ENCODE peak calls at places on chromosomes 5 and 9, in six cellular contexts. One of them, this sample, is unnamed.

GRCh38 chr5:160020969-160021368 is 12.0 kb downstream of the TTC1 start:
- DNase-seq in Caco-2: no peak
- DNase-seq in stimulated activated CD4-positive, alpha-beta T cell treated with anti-CD3 and anti-CD28 coated beads, TNF-alpha, amount 100 ng/mL, for 1 hour: no peak
- DNase-seq in hepatic stellate cell: no peak
- DNase-seq in COR-L47: no peak
- DNase-seq in GM12878: no peak
- DNase-seq in this sample: no peak

GRCh38 chr5:144864113-144864512 is 693.4 kb downstream of the KCTD16 start:
- DNase-seq in Caco-2: no peak
- DNase-seq in stimulated activated CD4-positive, alpha-beta T cell treated with anti-CD3 and anti-CD28 coated beads, TNF-alpha, amount 100 ng/mL, for 1 hour: no peak
- DNase-seq in hepatic stellate cell: no peak
- DNase-seq in COR-L47: peak
- DNase-seq in GM12878: no peak
- DNase-seq in this sample: no peak

GRCh38 chr9:135916998-135917397 is 9.7 kb upstream of the CAMSAP1 start:
- DNase-seq in Caco-2: no peak
- DNase-seq in stimulated activated CD4-positive, alpha-beta T cell treated with anti-CD3 and anti-CD28 coated beads, TNF-alpha, amount 100 ng/mL, for 1 hour: no peak
- DNase-seq in hepatic stellate cell: no peak
- DNase-seq in COR-L47: no peak
- DNase-seq in GM12878: no peak
- DNase-seq in this sample: no peak

GRCh38 chr5:93151896-93152295 is 429.1 kb downstream of the NR2F1-AS1 start:
- DNase-seq in Caco-2: no peak
- DNase-seq in stimulated activated CD4-positive, alpha-beta T cell treated with anti-CD3 and anti-CD28 coated beads, TNF-alpha, amount 100 ng/mL, for 1 hour: no peak
- DNase-seq in hepatic stellate cell: no peak
- DNase-seq in COR-L47: no peak
- DNase-seq in GM12878: no peak
- DNase-seq in this sample: no peak

GRCh38 chr9:93354451-93354850 is 97.0 kb upstream of the FAM120A start:
- DNase-seq in Caco-2: no peak
- DNase-seq in stimulated activated CD4-positive, alpha-beta T cell treated with anti-CD3 and anti-CD28 coated beads, TNF-alpha, amount 100 ng/mL, for 1 hour: no peak
- DNase-seq in hepatic stellate cell: no peak
- DNase-seq in COR-L47: no peak
- DNase-seq in GM12878: no peak
- DNase-seq in this sample: no peak

GRCh38 chr5:74123928-74124327 is 497.9 kb downstream of the ARHGEF28 start:
- DNase-seq in Caco-2: no peak
- DNase-seq in stimulated activated CD4-positive, alpha-beta T cell treated with anti-CD3 and anti-CD28 coated beads, TNF-alpha, amount 100 ng/mL, for 1 hour: no peak
- DNase-seq in hepatic stellate cell: no peak
- DNase-seq in COR-L47: peak
- DNase-seq in GM12878: no peak
- DNase-seq in this sample: no peak

GRCh38 chr9:120619751-120620655 is 40.0 kb upstream of the CDK5RAP2 start:
- DNase-seq in Caco-2: peak
- DNase-seq in stimulated activated CD4-positive, alpha-beta T cell treated with anti-CD3 and anti-CD28 coated beads, TNF-alpha, amount 100 ng/mL, for 1 hour: no peak
- DNase-seq in hepatic stellate cell: peak
- DNase-seq in COR-L47: peak
- DNase-seq in GM12878: peak
- DNase-seq in this sample: no peak

GRCh38 chr5:38751103-38751502 is 94.7 kb upstream of the OSMR start:
- DNase-seq in Caco-2: no peak
- DNase-seq in stimulated activated CD4-positive, alpha-beta T cell treated with anti-CD3 and anti-CD28 coated beads, TNF-alpha, amount 100 ng/mL, for 1 hour: no peak
- DNase-seq in hepatic stellate cell: no peak
- DNase-seq in COR-L47: no peak
- DNase-seq in GM12878: no peak
- DNase-seq in this sample: no peak

GRCh38 chr5:154058055-154059038 is 19.6 kb downstream of the MFAP3 start:
- DNase-seq in Caco-2: no peak
- DNase-seq in stimulated activated CD4-positive, alpha-beta T cell treated with anti-CD3 and anti-CD28 coated beads, TNF-alpha, amount 100 ng/mL, for 1 hour: no peak
- DNase-seq in hepatic stellate cell: no peak
- DNase-seq in COR-L47: no peak
- DNase-seq in GM12878: peak
- DNase-seq in this sample: no peak

GRCh38 chr5:112210430-112211005 is 208.6 kb downstream of the EPB41L4A start:
- DNase-seq in Caco-2: peak
- DNase-seq in stimulated activated CD4-positive, alpha-beta T cell treated with anti-CD3 and anti-CD28 coated beads, TNF-alpha, amount 100 ng/mL, for 1 hour: no peak
- DNase-seq in hepatic stellate cell: no peak
- DNase-seq in COR-L47: peak
- DNase-seq in GM12878: no peak
- DNase-seq in this sample: no peak

GRCh38 chr9:133257398-133258053 is 17.5 kb downstream of the ABO start:
- DNase-seq in Caco-2: no peak
- DNase-seq in stimulated activated CD4-positive, alpha-beta T cell treated with anti-CD3 and anti-CD28 coated beads, TNF-alpha, amount 100 ng/mL, for 1 hour: no peak
- DNase-seq in hepatic stellate cell: no peak
- DNase-seq in COR-L47: no peak
- DNase-seq in GM12878: no peak
- DNase-seq in this sample: no peak

GRCh38 chr9:4417578-4418325 is 72.5 kb upstream of the SLC1A1 start:
- DNase-seq in Caco-2: no peak
- DNase-seq in stimulated activated CD4-positive, alpha-beta T cell treated with anti-CD3 and anti-CD28 coated beads, TNF-alpha, amount 100 ng/mL, for 1 hour: no peak
- DNase-seq in hepatic stellate cell: no peak
- DNase-seq in COR-L47: no peak
- DNase-seq in GM12878: no peak
- DNase-seq in this sample: no peak

GRCh38 chr5:125257057-125257970 is 510.9 kb upstream of the ZNF608 start:
- DNase-seq in Caco-2: no peak
- DNase-seq in stimulated activated CD4-positive, alpha-beta T cell treated with anti-CD3 and anti-CD28 coated beads, TNF-alpha, amount 100 ng/mL, for 1 hour: no peak
- DNase-seq in hepatic stellate cell: no peak
- DNase-seq in COR-L47: peak
- DNase-seq in GM12878: no peak
- DNase-seq in this sample: no peak

GRCh38 chr5:79255786-79256557 is 20.0 kb downstream of the JMY start:
- DNase-seq in Caco-2: peak
- DNase-seq in stimulated activated CD4-positive, alpha-beta T cell treated with anti-CD3 and anti-CD28 coated beads, TNF-alpha, amount 100 ng/mL, for 1 hour: no peak
- DNase-seq in hepatic stellate cell: peak
- DNase-seq in COR-L47: peak
- DNase-seq in GM12878: no peak
- DNase-seq in this sample: no peak

GRCh38 chr9:11443631-11444030 is 830.8 kb upstream of the PTPRD start:
- DNase-seq in Caco-2: no peak
- DNase-seq in stimulated activated CD4-positive, alpha-beta T cell treated with anti-CD3 and anti-CD28 coated beads, TNF-alpha, amount 100 ng/mL, for 1 hour: no peak
- DNase-seq in hepatic stellate cell: no peak
- DNase-seq in COR-L47: no peak
- DNase-seq in GM12878: no peak
- DNase-seq in this sample: no peak

GRCh38 chr9:127173063-127173462 is 50.6 kb upstream of the ANGPTL2 start:
- DNase-seq in Caco-2: no peak
- DNase-seq in stimulated activated CD4-positive, alpha-beta T cell treated with anti-CD3 and anti-CD28 coated beads, TNF-alpha, amount 100 ng/mL, for 1 hour: no peak
- DNase-seq in hepatic stellate cell: no peak
- DNase-seq in COR-L47: no peak
- DNase-seq in GM12878: no peak
- DNase-seq in this sample: no peak

GRCh38 chr5:135743684-135744083 is 90.8 kb upstream of the SLC25A48 start:
- DNase-seq in Caco-2: no peak
- DNase-seq in stimulated activated CD4-positive, alpha-beta T cell treated with anti-CD3 and anti-CD28 coated beads, TNF-alpha, amount 100 ng/mL, for 1 hour: no peak
- DNase-seq in hepatic stellate cell: no peak
- DNase-seq in COR-L47: no peak
- DNase-seq in GM12878: no peak
- DNase-seq in this sample: no peak

GRCh38 chr9:38068616-38068865 is 486 bp downstream of the SHB start:
- DNase-seq in Caco-2: no peak
- DNase-seq in stimulated activated CD4-positive, alpha-beta T cell treated with anti-CD3 and anti-CD28 coated beads, TNF-alpha, amount 100 ng/mL, for 1 hour: no peak
- DNase-seq in hepatic stellate cell: no peak
- DNase-seq in COR-L47: peak
- DNase-seq in GM12878: no peak
- DNase-seq in this sample: no peak

GRCh38 chr5:59140133-59140532 is 557.3 kb downstream of the RAB3C start:
- DNase-seq in Caco-2: no peak
- DNase-seq in stimulated activated CD4-positive, alpha-beta T cell treated with anti-CD3 and anti-CD28 coated beads, TNF-alpha, amount 100 ng/mL, for 1 hour: no peak
- DNase-seq in hepatic stellate cell: no peak
- DNase-seq in COR-L47: no peak
- DNase-seq in GM12878: no peak
- DNase-seq in this sample: no peak

GRCh38 chr9:76717176-76717575 is 47.1 kb upstream of the PCA3 start:
- DNase-seq in Caco-2: no peak
- DNase-seq in stimulated activated CD4-positive, alpha-beta T cell treated with anti-CD3 and anti-CD28 coated beads, TNF-alpha, amount 100 ng/mL, for 1 hour: no peak
- DNase-seq in hepatic stellate cell: no peak
- DNase-seq in COR-L47: peak
- DNase-seq in GM12878: no peak
- DNase-seq in this sample: no peak

GRCh38 chr5:34038838-34039237 is 4.2 kb downstream of the C1QTNF3 start:
- DNase-seq in Caco-2: no peak
- DNase-seq in stimulated activated CD4-positive, alpha-beta T cell treated with anti-CD3 and anti-CD28 coated beads, TNF-alpha, amount 100 ng/mL, for 1 hour: no peak
- DNase-seq in hepatic stellate cell: no peak
- DNase-seq in COR-L47: no peak
- DNase-seq in GM12878: no peak
- DNase-seq in this sample: no peak

GRCh38 chr5:10530601-10531320 is 33.1 kb upstream of the ANKRD33B start:
- DNase-seq in Caco-2: no peak
- DNase-seq in stimulated activated CD4-positive, alpha-beta T cell treated with anti-CD3 and anti-CD28 coated beads, TNF-alpha, amount 100 ng/mL, for 1 hour: no peak
- DNase-seq in hepatic stellate cell: no peak
- DNase-seq in COR-L47: no peak
- DNase-seq in GM12878: no peak
- DNase-seq in this sample: no peak

GRCh38 chr9:35736201-35736633 is 3.8 kb downstream of the CREB3 start:
- DNase-seq in Caco-2: peak
- DNase-seq in stimulated activated CD4-positive, alpha-beta T cell treated with anti-CD3 and anti-CD28 coated beads, TNF-alpha, amount 100 ng/mL, for 1 hour: peak
- DNase-seq in hepatic stellate cell: peak
- DNase-seq in COR-L47: peak
- DNase-seq in GM12878: no peak
- DNase-seq in this sample: peak

GRCh38 chr9:133710661-133711427 is 27.3 kb downstream of the SARDH start:
- DNase-seq in Caco-2: no peak
- DNase-seq in stimulated activated CD4-positive, alpha-beta T cell treated with anti-CD3 and anti-CD28 coated beads, TNF-alpha, amount 100 ng/mL, for 1 hour: no peak
- DNase-seq in hepatic stellate cell: no peak
- DNase-seq in COR-L47: no peak
- DNase-seq in GM12878: no peak
- DNase-seq in this sample: no peak

GRCh38 chr5:5738797-5739489 is 316.5 kb downstream of the ICE1 start:
- DNase-seq in Caco-2: no peak
- DNase-seq in stimulated activated CD4-positive, alpha-beta T cell treated with anti-CD3 and anti-CD28 coated beads, TNF-alpha, amount 100 ng/mL, for 1 hour: no peak
- DNase-seq in hepatic stellate cell: no peak
- DNase-seq in COR-L47: no peak
- DNase-seq in GM12878: peak
- DNase-seq in this sample: no peak

GRCh38 chr5:62522811-62523210 is 55.8 kb upstream of the LRRC70 start:
- DNase-seq in Caco-2: no peak
- DNase-seq in stimulated activated CD4-positive, alpha-beta T cell treated with anti-CD3 and anti-CD28 coated beads, TNF-alpha, amount 100 ng/mL, for 1 hour: no peak
- DNase-seq in hepatic stellate cell: no peak
- DNase-seq in COR-L47: no peak
- DNase-seq in GM12878: no peak
- DNase-seq in this sample: no peak